ENCODE peak calls at places on chromosome 7, in four cellular contexts. I, Q, V and Z are unnamed samples. For H3K4me1, the result is how much of the 10 kb centered on the place peaks cover.

GRCh38 chr7:91892099-91892788 is 11.7 kb upstream of the MTERF1 start:
- DNase-seq in I (no peak), Q (no peak), V (no peak), Z (no peak)

GRCh38 chr7:158975526-158976467 is 119.4 kb downstream of the DYNC2I1 start:
- DNase-seq in I (no peak), Q (no peak), V (no peak), Z (no peak)

GRCh38 chr7:134885967-134886352 is 100.3 kb upstream of the AGBL3 start:
- DNase-seq in I (no peak), Q (no peak), V (no peak), Z (no peak)

GRCh38 chr7:15015545-15016314 is 113.2 kb upstream of the DGKB start:
- DNase-seq in I (peak), Q (peak), V (no peak), Z (no peak)

GRCh38 chr7:130942211-130942964 is 208.4 kb upstream of the KLF14 start:
- DNase-seq in I (no peak), Q (peak), V (no peak), Z (no peak)

GRCh38 chr7:68542831-68543230 is 1055.4 kb upstream of the AUTS2 start:
- DNase-seq in I (no peak), Q (no peak), V (no peak), Z (no peak)

GRCh38 chr7:11294965-11295364 is 321.3 kb downstream of the PHF14 start:
- DNase-seq in I (peak), Q (no peak), V (no peak), Z (no peak)

GRCh38 chr7:4738711-4739527 is 36.5 kb upstream of the AP5Z1 start:
- DNase-seq in I (peak), Q (peak), V (no peak), Z (no peak)

GRCh38 chr7:2651336-2651735 is 19.6 kb downstream of the TTYH3 start:
- DNase-seq in I (peak), Q (no peak), V (no peak), Z (no peak)

GRCh38 chr7:37354661-37355131 is 94.0 kb downstream of the ELMO1 start:
- DNase-seq in I (no peak), Q (peak), V (peak), Z (peak)

GRCh38 chr7:99244942-99245341 is 27.7 kb upstream of the MYH16 start:
- DNase-seq in I (no peak), Q (no peak), V (no peak), Z (no peak)

GRCh38 chr7:112898432-112899290 is 108.5 kb upstream of the TMEM168 start:
- DNase-seq in I (peak), Q (no peak), V (no peak), Z (no peak)

GRCh38 chr7:47783456-47784240 is 164.6 kb downstream of the PKD1L1 start:
- DNase-seq in I (no peak), Q (peak), V (peak), Z (no peak)

GRCh38 chr7:31137234-31137633 is 85.1 kb downstream of the ADCYAP1R1 start:
- DNase-seq in I (no peak), Q (no peak), V (no peak), Z (no peak)

GRCh38 chr7:131071786-131072504 is 255.7 kb upstream of the MKLN1 start:
- DNase-seq in I (peak), Q (peak), V (peak), Z (no peak)

GRCh38 chr7:77691892-77692491 is 4.3 kb upstream of the RSBN1L start:
- DNase-seq in I (no peak), Q (no peak), V (no peak), Z (no peak)
- H3K4me3 ChIP-seq in I (no peak), Q (no peak), V (no peak), Z (no peak)

DNA sequence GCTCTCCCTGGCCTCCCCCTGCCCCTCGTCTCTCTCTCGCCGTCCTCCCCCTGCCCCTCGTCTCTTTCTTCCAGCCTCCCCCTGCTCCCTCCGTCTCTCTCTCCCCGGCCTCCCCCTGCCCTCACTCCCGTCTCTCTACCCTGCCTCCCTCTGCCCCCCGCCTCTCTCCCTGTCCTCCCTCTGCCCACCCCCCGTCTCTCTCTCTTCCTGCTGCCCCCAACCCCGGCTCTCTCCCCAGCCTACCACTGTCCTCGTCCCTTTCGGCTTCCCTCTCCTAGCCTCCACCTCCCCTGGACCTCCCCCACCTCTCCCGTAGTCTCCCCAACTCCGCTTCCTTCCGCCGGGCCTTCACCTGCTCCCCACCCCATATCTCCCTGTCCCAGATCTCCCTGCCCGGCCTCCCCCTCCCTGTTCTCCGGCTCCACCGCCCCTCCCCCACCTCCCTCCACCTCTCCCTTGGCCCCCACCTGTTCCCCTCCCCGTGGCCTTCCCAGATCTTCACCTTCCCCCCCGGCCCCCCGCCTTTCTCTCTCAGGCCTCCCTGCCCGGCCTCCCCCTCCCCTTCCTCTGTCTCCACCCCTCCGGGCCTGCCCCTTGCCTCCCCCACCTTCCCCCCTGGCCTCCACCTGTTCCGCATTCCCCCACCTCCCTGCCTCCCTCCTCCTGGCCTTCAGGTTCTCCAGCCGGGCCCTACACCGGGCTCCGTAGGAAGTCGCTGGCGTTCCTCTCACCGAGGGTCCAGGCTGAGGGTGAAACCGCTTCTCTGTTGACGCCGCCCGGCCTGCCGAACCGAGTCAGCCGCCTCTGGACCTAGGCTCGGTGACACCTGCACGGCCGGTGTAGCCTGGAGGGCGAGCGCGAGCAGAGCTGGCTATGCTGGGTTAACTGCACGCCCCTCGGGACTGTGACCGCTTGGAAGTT is 1.2 kb downstream of the GET4 start:
- DNase-seq in I (peak), Q (no peak), V (peak), Z (no peak)
- H3K4me1 ChIP-seq in I (under half), Q (under half), V (under half), Z (half or more)

GRCh38 chr7:154748387-154748786 is 254.5 kb downstream of the PAXIP1 start:
- DNase-seq in I (no peak), Q (no peak), V (no peak), Z (no peak)

GRCh38 chr7:154744861-154745258 is 258.1 kb downstream of the PAXIP1 start:
- DNase-seq in I (no peak), Q (no peak), V (no peak), Z (no peak)

GRCh38 chr7:154744226-154744860 is 258.6 kb downstream of the PAXIP1 start:
- DNase-seq in I (peak), Q (no peak), V (no peak), Z (no peak)

GRCh38 chr7:154743211-154743610 is 259.7 kb downstream of the PAXIP1 start:
- DNase-seq in I (no peak), Q (no peak), V (no peak), Z (no peak)

GRCh38 chr7:154746551-154746950 is 256.4 kb downstream of the PAXIP1 start:
- DNase-seq in I (no peak), Q (no peak), V (no peak), Z (no peak)
- H3K27ac ChIP-seq in I (no peak), Q (no peak), V (no peak), Z (no peak)

GRCh38 chr7:96075510-96076349 is 246.2 kb downstream of the SLC25A13 start:
- DNase-seq in I (peak), Q (peak), V (peak), Z (peak)
- H3K4me3 ChIP-seq in I (peak), Q (peak), V (peak), Z (peak)

GRCh38 chr7:151246161-151247015 is 2.1 kb downstream of the SMARCD3 start:
- DNase-seq in I (peak), Q (no peak), V (no peak), Z (no peak)

GRCh38 chr7:151244156-151244870 is 4.2 kb downstream of the SMARCD3 start:
- DNase-seq in I (peak), Q (no peak), V (no peak), Z (no peak)

GRCh38 chr7:151243411-151244155 is 4.9 kb downstream of the SMARCD3 start:
- DNase-seq in I (no peak), Q (no peak), V (no peak), Z (no peak)

GRCh38 chr7:151245360-151246160 is 2.9 kb downstream of the SMARCD3 start:
- DNase-seq in I (peak), Q (peak), V (peak), Z (no peak)

GRCh38 chr7:151244871-151245346 is 3.6 kb downstream of the SMARCD3 start:
- DNase-seq in I (peak), Q (no peak), V (no peak), Z (no peak)
- H3K4me1 ChIP-seq in I (under half), Q (under half), V (under half), Z (half or more)